ENCODE peak calls at places on chromosomes 3 and 15, in six cellular contexts. G is breast epithelium, R is body of pancreas, A is WERI-Rb-1, P is kidney, Z is B cell. L is an unnamed sample.

GRCh38 chr3:124157748-124158147 is 165.8 kb upstream of the ROPN1 start:
- DNase-seq in R (no peak), P (no peak), A (no peak), G (no peak), Z (no peak), L (no peak)

GRCh38 chr15:85062560-85062959 is 80.9 kb downstream of the PDE8A start:
- DNase-seq in G (no peak), Z (no peak), P (no peak), R (no peak), A (no peak), L (no peak)

GRCh38 chr15:94154255-94154654 is 77.1 kb upstream of the MCTP2 start:
- DNase-seq in Z (no peak), G (no peak), R (no peak), P (no peak), A (no peak), L (no peak)

GRCh38 chr15:94246016-94246415 is 14.7 kb downstream of the MCTP2 start:
- DNase-seq in G (no peak), P (no peak), R (no peak), A (no peak), Z (no peak), L (no peak)

GRCh38 chr3:159091936-159092335 is 290.1 kb downstream of the MFSD1 start:
- DNase-seq in Z (no peak), G (no peak), R (no peak), A (no peak), P (no peak), L (no peak)

GRCh38 chr15:48177383-48177874 is 666 bp downstream of the MYEF2 start:
- DNase-seq in P (no peak), R (no peak), A (no peak), Z (no peak), G (no peak), L (no peak)

GRCh38 chr3:42705962-42706585 is 3.5 kb upstream of the HHATL start:
- DNase-seq in A (no peak), R (no peak), P (no peak), Z (no peak), G (no peak), L (peak; percentile 41)

GRCh38 chr3:52771702-52772101 is 962 bp upstream of the NEK4 start:
- DNase-seq in P (no peak), A (no peak), Z (no peak), G (no peak), R (no peak), L (no peak)

GRCh38 chr3:11159421-11159904 is 5.2 kb downstream of the HRH1 start:
- DNase-seq in P (no peak), G (no peak), A (no peak), R (no peak), Z (no peak), L (no peak)

GRCh38 chr3:25589783-25590258 is 74.9 kb downstream of the TOP2B start:
- DNase-seq in P (no peak), A (no peak), G (no peak), R (no peak), Z (no peak), L (no peak)

GRCh38 chr3:170258105-170258487 is 35.9 kb downstream of the PRKCI start:
- DNase-seq in R (no peak), Z (no peak), P (no peak), A (no peak), G (no peak), L (no peak)

GRCh38 chr15:62498711-62499110 is 333.6 kb upstream of the C2CD4B start:
- DNase-seq in G (no peak), R (no peak), Z (no peak), P (no peak), A (no peak), L (no peak)

GRCh38 chr3:29937185-29937584 is 656.3 kb downstream of the RBMS3 start:
- DNase-seq in A (no peak), Z (no peak), G (no peak), P (no peak), R (no peak), L (no peak)

GRCh38 chr15:42728562-42728961 is 8.4 kb downstream of the CDAN1 start:
- DNase-seq in A (no peak), P (no peak), G (no peak), R (no peak), Z (no peak), L (no peak)

GRCh38 chr3:187183903-187184302 is 13.4 kb upstream of the RTP1 start:
- DNase-seq in Z (no peak), P (no peak), R (no peak), G (no peak), A (no peak), L (no peak)

GRCh38 chr3:195139876-195140240 is 131.1 kb downstream of the XXYLT1 start:
- DNase-seq in P (no peak), Z (no peak), R (no peak), G (no peak), A (no peak), L (no peak)

GRCh38 chr3:184727357-184728060 is 15.6 kb upstream of the MAGEF1 start:
- DNase-seq in A (peak; percentile 77), R (peak; percentile 69), G (peak; percentile 62), Z (peak; percentile 51), P (no peak), L (no peak)

GRCh38 chr3:176867681-176868663 is 329.3 kb downstream of the TBL1XR1 start:
- DNase-seq in Z (no peak), P (no peak), A (no peak), R (peak; percentile 38), G (peak; percentile 80), L (no peak)

GRCh38 chr15:40108061-40108854 is 421 bp downstream of the BMF start:
- DNase-seq in P (no peak), Z (no peak), R (peak; percentile 75), G (no peak), A (no peak), L (no peak)

GRCh38 chr15:69595009-69595825 is 142.6 kb downstream of the RPLP1 start:
- DNase-seq in A (no peak), P (no peak), G (no peak), R (peak; percentile 71), Z (no peak), L (no peak)

GRCh38 chr3:14125193-14126016 is 553 bp downstream of the TMEM43 start:
- DNase-seq in G (peak; percentile 48), Z (no peak), A (peak; percentile 54), P (peak; percentile 90), R (peak; percentile 58), L (peak; percentile 90)

GRCh38 chr3:45124379-45124778 is 21.8 kb downstream of the CDCP1 start:
- DNase-seq in P (no peak), Z (no peak), A (no peak), G (no peak), R (no peak), L (no peak)

DNA sequence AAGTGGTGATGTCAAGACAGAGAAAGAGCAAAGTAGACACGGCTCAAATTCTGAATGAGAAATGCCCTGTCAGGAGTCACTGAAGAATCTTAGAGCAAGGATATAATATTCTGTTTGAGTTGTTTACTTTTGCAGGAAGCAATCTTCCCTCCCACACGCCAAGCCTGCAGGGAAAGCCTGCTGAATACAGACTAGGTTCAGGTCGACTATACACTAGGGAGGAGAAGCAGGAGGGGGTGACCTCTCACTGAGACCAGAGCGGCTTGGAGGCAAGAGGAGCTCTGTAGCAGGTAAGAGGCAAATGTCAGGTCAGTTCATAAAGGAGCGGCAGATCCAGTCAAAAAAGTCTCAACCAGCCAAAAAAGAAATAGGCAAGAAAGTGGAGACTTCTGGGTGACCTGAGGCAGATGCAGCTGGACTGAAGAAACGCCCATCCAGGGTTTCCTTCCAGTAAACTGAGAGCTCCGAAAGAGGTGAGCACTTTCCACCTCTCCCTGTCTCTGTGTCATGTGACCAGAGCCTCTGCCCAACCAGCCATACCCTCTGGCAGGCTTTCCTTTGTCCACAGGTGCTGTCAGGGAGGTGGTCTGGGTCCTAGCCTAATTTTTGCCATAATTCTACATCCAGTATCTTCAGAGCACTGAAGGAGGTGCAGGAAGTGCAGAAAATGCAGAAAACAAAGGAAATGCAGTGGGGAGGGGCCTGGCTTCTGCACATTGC is 37.7 kb upstream of the CTXND1 start:
- DNase-seq in P (no peak), Z (no peak), R (no peak), A (no peak), G (no peak), L (no peak)
- TF ChIP-seq CTCF in P (no peak), Z (no peak), R (no peak), A (no peak), G (no peak), L (no peak)

GRCh38 chr15:49991587-49991986 is 127.4 kb downstream of the ATP8B4 start:
- DNase-seq in Z (no peak), A (no peak), P (no peak), G (no peak), R (no peak), L (no peak)
- TF ChIP-seq CTCF in Z (no peak), A (no peak), P (no peak), G (no peak), R (no peak), L (no peak)

GRCh38 chr15:45263854-45264253 is 11.8 kb downstream of the SLC28A2 start:
- DNase-seq in G (no peak), Z (no peak), A (no peak), P (no peak), R (no peak), L (no peak)

GRCh38 chr15:45265506-45265905 is 13.5 kb downstream of the SLC28A2 start:
- DNase-seq in R (no peak), Z (no peak), A (no peak), G (no peak), P (no peak), L (no peak)

GRCh38 chr15:45262906-45263456 is 10.9 kb downstream of the SLC28A2 start:
- DNase-seq in G (no peak), Z (no peak), R (no peak), P (no peak), A (no peak), L (no peak)

DNA sequence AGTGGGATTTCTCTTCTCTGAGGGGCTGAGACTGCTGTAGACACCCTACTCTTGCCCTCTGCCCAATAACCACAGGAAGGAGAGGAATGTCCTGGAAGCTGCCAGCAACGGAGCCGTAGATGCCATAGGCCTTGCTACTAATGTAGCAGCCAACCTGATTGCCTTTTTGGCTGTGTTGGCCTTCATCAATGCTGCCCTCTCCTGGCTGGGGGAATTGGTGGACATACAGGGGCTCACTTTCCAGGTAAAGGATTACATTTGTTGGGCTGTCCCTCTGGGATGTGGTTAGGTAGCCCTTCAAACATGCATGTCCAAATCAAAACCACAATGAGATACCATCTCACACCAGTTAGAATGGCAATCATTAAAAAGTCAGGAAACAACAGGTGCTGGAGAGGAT is 16.1 kb downstream of the SLC28A2 start:
- DNase-seq in P (no peak), G (no peak), R (peak; percentile 36), Z (no peak), A (peak; percentile 35), L (no peak)
- TF ChIP-seq CTCF in P (no peak), G (no peak), R (peak; percentile 50), Z (no peak), A (peak; percentile 48), L (no peak)

DNA sequence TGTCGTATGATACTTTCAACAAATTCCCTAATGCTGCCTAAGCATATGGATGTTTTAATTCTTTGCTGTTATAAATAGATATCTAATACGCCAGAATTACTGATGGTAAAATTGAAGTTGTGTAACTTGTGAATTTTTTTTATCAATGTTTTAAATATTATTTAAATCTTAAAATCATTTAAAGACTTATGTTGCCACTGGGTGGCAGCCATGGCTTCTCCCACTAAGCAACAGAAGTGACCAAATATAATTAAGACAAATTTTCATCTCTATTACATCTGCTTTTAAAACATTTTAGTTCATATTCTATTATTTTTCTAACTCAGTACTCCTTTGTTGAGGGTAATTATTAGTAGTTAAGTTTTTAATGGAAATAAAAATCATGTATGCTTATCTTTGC is 8.1 kb upstream of the IL20RB start:
- DNase-seq in G (no peak), A (no peak), R (no peak), P (no peak), Z (no peak), L (no peak)
- TF ChIP-seq CTCF in G (no peak), A (no peak), R (no peak), P (no peak), Z (no peak), L (peak; percentile 73)

GRCh38 chr15:63535689-63536088 is 31.3 kb downstream of the USP3 start:
- DNase-seq in P (no peak), R (no peak), Z (no peak), A (no peak), G (no peak), L (no peak)
- TF ChIP-seq CTCF in P (no peak), R (no peak), Z (no peak), A (no peak), G (no peak), L (no peak)

L was measured in chondrocyte.